ENCODE peak calls at places on chromosomes 11 and 22, in seven cellular contexts. Y is neuronal stem cell, H is H9, N is IMR-90, S is H1, X is mesendoderm, C is trophoblast cell. W is an unnamed sample.

GRCh38 chr11:129896062-129896461 is 684 bp upstream of the NFRKB start:
- DNase-seq in N (no peak), Y (no peak), H (no peak), X (no peak), C (no peak), S (no peak), W (no peak)

GRCh38 chr11:66325140-66325754 is 8.4 kb upstream of the CD248 start:
- DNase-seq in C (no peak), S (no peak), N (no peak), Y (no peak), H (no peak), X (no peak), W (peak)

GRCh38 chr11:924406-925157 is 1.1 kb upstream of the AP2A2 start:
- DNase-seq in C (no peak), N (no peak), X (no peak), H (no peak), Y (no peak), S (no peak), W (no peak)

GRCh38 chr11:12137938-12138731 is 27.7 kb downstream of the MICAL2 start:
- DNase-seq in C (no peak), S (no peak), Y (no peak), X (peak), H (no peak), N (peak), W (peak)

GRCh38 chr11:47004595-47005033 is 68.1 kb downstream of the CSTPP1 start:
- DNase-seq in H (no peak), N (peak), Y (no peak), X (no peak), C (no peak), S (no peak), W (peak)

GRCh38 chr11:47442514-47442913 is 6.4 kb downstream of the RAPSN start:
- DNase-seq in X (no peak), Y (no peak), C (no peak), S (no peak), N (no peak), H (no peak), W (no peak)

GRCh38 chr22:34847072-34847471 is 218.9 kb upstream of the ISX start:
- DNase-seq in H (no peak), X (peak), C (no peak), Y (no peak), S (no peak), N (no peak), W (no peak)

GRCh38 chr22:45996241-45997076 is 19.5 kb upstream of the WNT7B start:
- DNase-seq in C (peak), N (peak), S (no peak), H (no peak), Y (no peak), X (no peak), W (peak)

GRCh38 chr11:102664001-102664752 is 39.0 kb upstream of the MMP20 start:
- DNase-seq in H (peak), C (no peak), X (peak), Y (no peak), N (no peak), S (no peak), W (no peak)

DNA sequence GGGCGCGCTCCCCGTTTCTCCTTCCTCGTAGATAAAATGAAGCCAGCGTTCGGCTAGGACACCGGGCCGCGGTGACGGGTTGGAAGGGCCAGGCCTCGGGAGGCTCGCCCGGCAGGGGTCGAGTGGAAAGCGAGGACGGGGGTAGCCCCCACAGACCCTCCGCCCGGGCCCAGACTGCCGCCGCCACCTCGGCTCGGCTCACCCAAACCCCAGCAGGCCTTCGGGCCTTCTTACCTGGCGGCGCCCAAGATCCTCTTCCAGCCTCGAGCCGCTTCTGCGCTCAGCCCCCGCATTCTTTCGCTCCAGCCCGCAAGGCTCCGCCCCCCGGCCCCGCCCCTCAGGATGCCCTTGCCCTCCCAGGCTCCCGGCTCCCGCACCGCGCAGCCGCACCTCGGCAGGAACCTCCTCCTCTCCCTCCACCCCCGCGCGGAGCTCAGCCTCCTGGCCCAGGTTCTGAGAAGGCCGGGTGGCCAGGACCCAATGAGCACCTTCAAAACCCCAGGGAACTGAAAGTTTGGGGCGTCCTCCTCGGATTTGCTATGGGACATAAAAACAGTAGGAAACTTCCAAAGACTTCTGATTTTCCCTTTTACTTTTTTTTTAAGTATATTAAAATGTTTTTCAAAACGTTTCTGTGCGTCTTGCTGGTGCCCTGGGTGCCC is at the start of gene CD59:
- DNase-seq in Y (peak), H (peak), N (peak), S (peak), X (peak), C (peak), W (peak)
- H3K27ac ChIP-seq in Y (no peak), H (no peak), N (peak), S (peak), X (no peak), C (no peak), W (peak)

GRCh38 chr22:20968281-20968977 is 1.4 kb downstream of the AIFM3 start:
- DNase-seq in Y (no peak), X (no peak), H (no peak), S (peak), C (no peak), N (no peak), W (no peak)
- H3K4ac ChIP-seq in Y (no peak), X (no peak), H (no peak), S (no peak), C (no peak), N (no peak), W (no peak)

GRCh38 chr11:18704045-18704645 is 5.6 kb downstream of the TMEM86A start:
- DNase-seq in N (no peak), X (no peak), Y (no peak), S (no peak), H (no peak), C (no peak), W (peak)
- H3K27ac ChIP-seq in N (no peak), X (no peak), Y (no peak), S (no peak), H (no peak), C (no peak), W (no peak)

GRCh38 chr11:17328856-17329490 is 22.6 kb upstream of the NCR3LG1 start:
- DNase-seq in Y (no peak), H (peak), C (no peak), S (peak), X (peak), N (no peak), W (no peak)
- H3K4ac ChIP-seq in Y (no peak), H (no peak), C (no peak), S (no peak), X (no peak), N (no peak), W (no peak)

DNA sequence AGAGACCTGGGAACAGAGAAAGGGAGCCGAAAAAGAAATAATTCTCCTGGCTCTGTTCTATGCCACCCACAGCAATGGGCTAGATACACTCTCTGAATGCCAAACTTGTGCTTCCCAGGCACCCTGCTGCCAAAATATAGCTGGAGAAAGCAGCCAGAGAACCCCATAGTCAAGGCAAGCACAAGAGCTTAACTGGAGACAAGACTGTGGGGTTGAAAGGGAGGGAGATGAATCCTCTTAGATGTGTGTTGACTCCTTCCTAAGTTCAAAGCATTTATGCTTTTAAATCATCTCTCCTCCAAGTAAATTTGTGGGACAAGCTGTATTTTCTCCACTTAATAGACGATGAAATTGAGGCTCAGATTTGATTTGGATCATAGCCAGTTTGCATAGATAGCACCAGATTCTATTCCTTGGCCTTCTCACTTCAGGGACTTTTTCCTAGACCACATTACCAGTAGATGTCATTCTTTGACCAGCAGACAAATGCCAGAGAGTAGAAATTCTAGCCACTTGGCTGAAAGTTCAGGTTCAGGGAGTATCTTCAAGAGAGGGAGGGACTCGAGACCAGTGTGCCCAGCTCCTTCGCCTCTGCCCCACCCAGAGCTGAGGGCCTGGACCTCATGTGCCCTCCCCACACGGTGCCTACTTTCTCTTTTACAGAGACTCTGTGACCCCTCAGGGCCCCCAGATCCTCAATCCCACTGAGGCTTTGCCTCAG is 16.6 kb upstream of the ETS1 start:
- DNase-seq in S (no peak), C (no peak), N (no peak), Y (no peak), X (peak), H (no peak), W (peak)
- H3K27ac ChIP-seq in S (no peak), C (no peak), N (no peak), Y (no peak), X (no peak), H (no peak), W (no peak)

W was measured in mesenchymal stem cell.